ENCODE peak calls at places on chromosomes 13 and 19, in eight cellular contexts. W, B, S, F, Y, C, H and E are unnamed samples.

GRCh38 chr19:18128044-18128443 is 24.9 kb upstream of the PIK3R2 start:
- DNase-seq in F (peak; percentile 41), C (no peak), H (no peak), W (no peak), Y (no peak), B (no peak), S (no peak), E (no peak)

GRCh38 chr19:3687774-3688706 is 12.2 kb downstream of the PIP5K1C start:
- DNase-seq in Y (no peak), B (no peak), W (peak; percentile 55), C (no peak), F (no peak), H (no peak), S (no peak), E (no peak)

GRCh38 chr19:1657632-1658445 is 5.4 kb upstream of the TCF3 start:
- DNase-seq in F (no peak), H (no peak), S (no peak), W (no peak), B (no peak), Y (no peak), C (no peak), E (no peak)

GRCh38 chr19:5369962-5370367 is 29.4 kb upstream of the PTPRS start:
- DNase-seq in Y (peak; percentile 76), F (no peak), S (peak; percentile 74), C (peak; percentile 48), B (peak; percentile 27), W (peak; percentile 6), H (peak; percentile 66), E (no peak)

GRCh38 chr19:55255618-55256423 is 3.0 kb downstream of the PPP6R1 start:
- DNase-seq in S (no peak), F (peak; percentile 15), C (no peak), Y (no peak), W (peak; percentile 44), H (peak; percentile 20), B (no peak), E (peak; percentile 53)

GRCh38 chr13:43391021-43391420 is 367.6 kb downstream of the DNAJC15 start:
- DNase-seq in S (no peak), C (no peak), H (no peak), Y (no peak), W (no peak), B (no peak), F (no peak), E (no peak)

GRCh38 chr13:114111577-114111976 is 20.8 kb downstream of the RASA3 start:
- DNase-seq in C (peak; percentile 18), W (no peak), F (peak; percentile 56), B (peak; percentile 31), Y (no peak), S (no peak), H (no peak), E (no peak)

GRCh38 chr19:5637971-5638370 is 15.1 kb downstream of the SAFB start:
- DNase-seq in Y (no peak), F (peak; percentile 89), H (no peak), S (no peak), C (no peak), W (no peak), B (no peak), E (no peak)

GRCh38 chr13:113420833-113421600 is 32.3 kb downstream of the ADPRHL1 start:
- DNase-seq in S (no peak), H (no peak), F (no peak), W (no peak), C (no peak), B (no peak), Y (no peak), E (no peak)

GRCh38 chr19:58033741-58034475 is at the start of gene ZSCAN1:
- DNase-seq in B (peak; percentile 79), H (no peak), Y (peak; percentile 73), C (peak; percentile 38), W (no peak), F (peak; percentile 58), S (no peak), E (peak; percentile 83)

GRCh38 chr19:46115396-46116109 is 8.9 kb downstream of the IGFL3 start:
- DNase-seq in H (peak; percentile 94), S (no peak), F (peak; percentile 48), Y (no peak), C (no peak), B (peak; percentile 11), W (no peak), E (no peak)

GRCh38 chr19:47699360-47699917 is 13.8 kb upstream of the EHD2 start:
- DNase-seq in C (no peak), H (peak; percentile 58), Y (peak; percentile 67), B (peak; percentile 43), F (no peak), W (peak; percentile 36), S (peak; percentile 80), E (no peak)